ENCODE peak calls at places on chromosomes 11 and 22, in seven cellular contexts. L, V, M, W, Q, K and B are unnamed samples.

GRCh38 chr11:44306469-44307244 is 3.3 kb downstream of the ALX4 start:
- DNase-seq in L (no peak), V (no peak), M (peak; percentile 53), W (no peak), Q (no peak), K (no peak), B (no peak)

GRCh38 chr11:116990061-116990473 is 108.2 kb downstream of the SIK3 start:
- DNase-seq in L (no peak), V (no peak), M (no peak), W (no peak), Q (no peak), K (peak; percentile 66), B (no peak)

GRCh38 chr11:2387266-2387982 is 10.3 kb downstream of the CD81 start:
- DNase-seq in L (no peak), V (no peak), M (no peak), W (no peak), Q (no peak), K (no peak), B (no peak)

GRCh38 chr11:2883717-2884423 is 1.7 kb downstream of the CDKN1C start:
- DNase-seq in L (peak; percentile 62), V (peak; percentile 67), M (peak; percentile 76), W (no peak), Q (peak; percentile 52), K (no peak), B (no peak)

GRCh38 chr22:38129856-38130255 is 19.4 kb upstream of the BAIAP2L2 start:
- DNase-seq in L (no peak), V (no peak), M (no peak), W (no peak), Q (no peak), K (no peak), B (no peak)

GRCh38 chr11:85582111-85582510 is 45.0 kb downstream of the DLG2 start:
- DNase-seq in L (no peak), V (no peak), M (no peak), W (no peak), Q (no peak), K (no peak), B (no peak)

GRCh38 chr11:74820763-74821162 is 72.1 kb downstream of the RNF169 start:
- DNase-seq in L (no peak), V (no peak), M (no peak), W (no peak), Q (no peak), K (no peak), B (no peak)

GRCh38 chr11:61893981-61894380 is 2.6 kb upstream of the FADS3 start:
- DNase-seq in L (no peak), V (no peak), M (no peak), W (no peak), Q (no peak), K (no peak), B (no peak)

GRCh38 chr11:12585861-12586260 is 88.4 kb upstream of the TEAD1 start:
- DNase-seq in L (no peak), V (no peak), M (no peak), W (no peak), Q (no peak), K (peak; percentile 87), B (no peak)

GRCh38 chr11:16843307-16843706 is 104.9 kb downstream of the C11orf58 start:
- DNase-seq in L (no peak), V (peak; percentile 76), M (no peak), W (no peak), Q (no peak), K (no peak), B (no peak)

GRCh38 chr11:12404461-12404860 is 27.1 kb downstream of the PARVA start:
- DNase-seq in L (peak; percentile 38), V (no peak), M (no peak), W (no peak), Q (no peak), K (peak; percentile 61), B (no peak)

GRCh38 chr11:36374726-36375125 is 78.6 kb downstream of the PRR5L start:
- DNase-seq in L (no peak), V (no peak), M (no peak), W (no peak), Q (no peak), K (no peak), B (no peak)

GRCh38 chr11:36375348-36376314 is 79.5 kb downstream of the PRR5L start:
- DNase-seq in L (no peak), V (no peak), M (peak; percentile 72), W (no peak), Q (no peak), K (no peak), B (no peak)

GRCh38 chr11:36377759-36378553 is 81.9 kb downstream of the PRR5L start:
- DNase-seq in L (no peak), V (no peak), M (no peak), W (no peak), Q (no peak), K (no peak), B (no peak)

GRCh38 chr11:36376888-36377758 is 81.0 kb downstream of the PRR5L start:
- DNase-seq in L (peak; percentile 52), V (peak; percentile 43), M (peak; percentile 90), W (peak; percentile 31), Q (peak; percentile 36), K (peak; percentile 50), B (no peak)

GRCh38 chr11:36376315-36376887 is 80.3 kb downstream of the PRR5L start:
- DNase-seq in L (peak; percentile 26), V (peak; percentile 22), M (peak; percentile 82), W (peak; percentile 25), Q (peak; percentile 35), K (peak; percentile 59), B (no peak)
- H3K4me3 ChIP-seq in L (peak overlapping the region; percentile 70), V (peak overlapping the region; percentile 39), M (peak overlapping the region; percentile 87), W (peak overlapping the region; percentile 50), Q (peak overlapping the region; percentile 55), K (peak overlapping the region; percentile 43), B (peak overlapping the region; percentile 76)

GRCh38 chr11:84355911-84356310 is 1069.7 kb upstream of the CCDC90B start:
- DNase-seq in L (no peak), V (no peak), M (no peak), W (no peak), Q (no peak), K (no peak), B (no peak)
- H3K27ac ChIP-seq in L (no peak overlapping the region), V (no peak overlapping the region), M (no peak overlapping the region), W (no peak overlapping the region), Q (no peak overlapping the region), K (no peak overlapping the region), B (no peak overlapping the region)

GRCh38 chr22:25941365-25941960 is 199.5 kb downstream of the MYO18B start:
- DNase-seq in L (no peak), V (no peak), M (no peak), W (no peak), Q (no peak), K (no peak), B (no peak)
- TF ChIP-seq CTCF in L (no peak), V (no peak), M (no peak), W (no peak), Q (no peak), K (no peak), B (no peak)

DNA sequence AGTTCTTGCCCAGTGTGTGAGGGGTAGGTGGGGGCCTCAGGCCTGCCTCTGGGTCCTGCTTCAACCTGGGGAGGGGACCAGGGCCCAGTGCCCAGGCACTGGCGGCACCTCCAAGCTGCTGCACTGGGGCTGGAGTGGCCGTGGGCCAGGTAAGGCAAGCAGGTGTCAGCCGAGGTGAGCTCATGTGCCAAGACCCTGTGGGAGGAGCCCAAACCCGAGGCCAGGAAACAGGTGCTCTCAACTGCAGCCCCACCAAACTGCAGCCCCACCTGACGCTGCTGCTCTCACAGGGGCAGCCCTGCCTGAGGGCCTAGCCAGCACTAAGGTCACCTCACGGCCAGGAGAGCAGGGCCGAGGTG is 18.1 kb upstream of the GNB1L start:
- DNase-seq in L (no peak), V (no peak), M (peak; percentile 69), W (peak; percentile 14), Q (no peak), K (peak; percentile 45), B (no peak)
- H3K4me3 ChIP-seq in L (no peak overlapping the region), V (no peak overlapping the region), M (no peak overlapping the region), W (no peak overlapping the region), Q (no peak overlapping the region), K (no peak overlapping the region), B (no peak overlapping the region)